ENCODE peak calls at places on chromosome 19, in seven cellular contexts. A is NAMALWA, M is body of pancreas, T is EH, W is HTR-8/SVneo, S is breast epithelium, I is astrocyte. D is an unnamed sample.

GRCh38 chr19:41691268-41691970 is 3.3 kb upstream of the CEACAM7 start:
- DNase-seq in S (no peak), T (peak; percentile 8), W (no peak), I (no peak), M (peak; percentile 23), A (peak; percentile 31), D (no peak)

GRCh38 chr19:16378291-16378889 is 53.8 kb downstream of the KLF2 start:
- DNase-seq in T (no peak), I (no peak), A (no peak), W (no peak), S (no peak), M (no peak), D (no peak)

GRCh38 chr19:18007939-18008673 is at the start of gene ARRDC2:
- DNase-seq in A (peak; percentile 93), T (peak; percentile 91), M (peak; percentile 94), W (peak; percentile 97), I (peak; percentile 69), S (peak; percentile 92), D (peak; percentile 86)

GRCh38 chr19:6510618-6511017 is 8.5 kb upstream of the TUBB4A start:
- DNase-seq in W (no peak), I (no peak), A (no peak), S (no peak), M (no peak), T (no peak), D (no peak)

GRCh38 chr19:46289724-46290619 is 6.9 kb upstream of the HIF3A start:
- DNase-seq in I (no peak), A (no peak), M (no peak), W (no peak), T (no peak), S (no peak), D (no peak)

GRCh38 chr19:56153507-56153906 is 12.4 kb downstream of the ZNF444 start:
- DNase-seq in T (no peak), A (no peak), M (peak; percentile 72), W (no peak), I (no peak), S (no peak), D (no peak)

GRCh38 chr19:2812414-2813234 is 7.0 kb upstream of the ZNF554 start:
- DNase-seq in W (no peak), S (no peak), M (no peak), T (no peak), I (no peak), A (no peak), D (no peak)

GRCh38 chr19:28332351-28332750 is 880.6 kb downstream of the UQCRFS1 start:
- DNase-seq in I (no peak), A (no peak), W (no peak), T (no peak), S (no peak), M (no peak), D (no peak)

GRCh38 chr19:46493236-46494114 is 2.2 kb downstream of the PNMA8B start:
- DNase-seq in T (no peak), I (no peak), W (no peak), A (no peak), M (no peak), S (no peak), D (no peak)

GRCh38 chr19:55537741-55538111 is 793 bp upstream of the SBK2 start:
- DNase-seq in I (peak; percentile 36), A (no peak), M (no peak), W (peak; percentile 78), T (peak; percentile 42), S (no peak), D (peak; percentile 71)

GRCh38 chr19:51809787-51810186 is 14.8 kb downstream of the FPR3 start:
- DNase-seq in T (no peak), S (no peak), W (no peak), I (no peak), M (no peak), A (no peak), D (no peak)

GRCh38 chr19:55490478-55491436 is 2.5 kb downstream of the SSC5D start:
- DNase-seq in A (no peak), M (no peak), W (no peak), I (no peak), T (no peak), S (no peak), D (peak; percentile 51)

GRCh38 chr19:12085074-12085818 is 20.7 kb downstream of the ZNF844 start:
- DNase-seq in I (no peak), A (no peak), M (no peak), W (no peak), S (no peak), T (no peak), D (no peak)

GRCh38 chr19:18761531-18762110 is 29.5 kb downstream of the COMP start:
- DNase-seq in T (no peak), A (no peak), S (no peak), I (no peak), M (no peak), W (no peak), D (no peak)

GRCh38 chr19:15475169-15475568 is 4.1 kb downstream of the PGLYRP2 start:
- DNase-seq in T (no peak), S (no peak), W (no peak), I (no peak), M (no peak), A (no peak), D (no peak)

GRCh38 chr19:18670313-18670712 is 13.2 kb upstream of the CRTC1 start:
- DNase-seq in W (no peak), S (no peak), T (no peak), I (no peak), A (no peak), M (no peak), D (no peak)

GRCh38 chr19:49894879-49895565 is 1.7 kb downstream of the IL4I1 start:
- DNase-seq in W (no peak), M (no peak), T (no peak), S (no peak), I (no peak), A (no peak), D (no peak)

GRCh38 chr19:13846533-13847032 is 30.4 kb upstream of the NANOS3 start:
- DNase-seq in T (peak; percentile 96), W (no peak), M (peak; percentile 89), S (peak; percentile 95), A (peak; percentile 95), I (peak; percentile 91), D (peak; percentile 89)

GRCh38 chr19:42003506-42004294 is 9.7 kb upstream of the ATP1A3 start:
- DNase-seq in I (no peak), S (no peak), M (no peak), T (no peak), A (no peak), W (no peak), D (no peak)

GRCh38 chr19:31535691-31536460 is 186.6 kb upstream of the TSHZ3 start:
- DNase-seq in S (no peak), M (no peak), A (no peak), W (no peak), I (no peak), T (no peak), D (no peak)

GRCh38 chr19:17542793-17543582 is 12.5 kb upstream of the COLGALT1 start:
- DNase-seq in S (no peak), A (no peak), M (no peak), T (no peak), W (no peak), I (no peak), D (no peak)

GRCh38 chr19:6677495-6677894 is 7.5 kb upstream of the TNFSF14 start:
- DNase-seq in M (no peak), W (no peak), A (no peak), T (no peak), S (no peak), I (no peak), D (no peak)